ENCODE peak calls at places on chromosomes 11 and 22, in ten cellular contexts. Z is A549, P is Peyer's patch, A is HCT116, Y is thyroid gland, J is stomach, R is GM12891, L is tibial nerve, X is ovary, C is NB4. K is an unnamed sample.

GRCh38 chr22:40022536-40023225 is 27.9 kb downstream of the FAM83F start:
- DNase-seq in Z (no peak), P (peak), A (no peak), Y (peak), J (peak), R (no peak), L (no peak), X (no peak), C (no peak), K (no peak)

GRCh38 chr11:47394050-47394321 is 14.4 kb upstream of the SLC39A13 start:
- DNase-seq in Z (no peak), P (peak), A (no peak), Y (no peak), J (no peak), R (no peak), L (no peak), X (no peak), C (no peak), K (no peak)

GRCh38 chr22:26016916-26017315 is 152.3 kb upstream of the SEZ6L start:
- DNase-seq in Z (no peak), P (no peak), A (no peak), Y (no peak), J (no peak), R (no peak), L (no peak), X (no peak), C (no peak), K (no peak)

GRCh38 chr11:63530021-63530420 is 6.6 kb upstream of the PLAAT4 start:
- DNase-seq in Z (no peak), P (no peak), A (no peak), Y (no peak), J (no peak), R (no peak), L (no peak), X (no peak), C (no peak), K (no peak)

GRCh38 chr11:44539971-44540370 is 25.5 kb upstream of the CD82 start:
- DNase-seq in Z (no peak), P (no peak), A (no peak), Y (no peak), J (no peak), R (no peak), L (no peak), X (no peak), C (no peak), K (no peak)

GRCh38 chr11:123561046-123561781 is 93.2 kb downstream of the SCN3B start:
- DNase-seq in Z (no peak), P (no peak), A (no peak), Y (peak), J (peak), R (no peak), L (no peak), X (peak), C (peak), K (no peak)

GRCh38 chr22:49040754-49041467 is 786.8 kb downstream of the BRD1 start:
- DNase-seq in Z (no peak), P (no peak), A (no peak), Y (no peak), J (no peak), R (no peak), L (no peak), X (no peak), C (no peak), K (no peak)

GRCh38 chr11:19241260-19242183 is 777 bp upstream of the E2F8 start:
- DNase-seq in Z (peak), P (peak), A (no peak), Y (peak), J (no peak), R (peak), L (no peak), X (peak), C (peak), K (peak)

GRCh38 chr11:69654660-69655478 is 13.9 kb downstream of the CCND1 start:
- DNase-seq in Z (peak), P (peak), A (no peak), Y (no peak), J (no peak), R (no peak), L (peak), X (no peak), C (no peak), K (no peak)

GRCh38 chr22:25057013-25057881 is 104.7 kb downstream of the KIAA1671 start:
- DNase-seq in Z (peak), P (peak), A (peak), Y (peak), J (peak), R (peak), L (peak), X (peak), C (peak), K (peak)

GRCh38 chr11:61122761-61123160 is 20.5 kb downstream of the CD5 start:
- DNase-seq in Z (no peak), P (no peak), A (no peak), Y (no peak), J (no peak), R (no peak), L (no peak), X (peak), C (no peak), K (no peak)

GRCh38 chr11:35714882-35715612 is 52.5 kb downstream of the TRIM44 start:
- DNase-seq in Z (no peak), P (no peak), A (no peak), Y (no peak), J (no peak), R (no peak), L (no peak), X (no peak), C (no peak), K (no peak)

GRCh38 chr11:6319001-6319878 is 1.1 kb downstream of the CAVIN3 start:
- DNase-seq in Z (no peak), P (peak), A (no peak), Y (peak), J (peak), R (no peak), L (no peak), X (peak), C (no peak), K (no peak)

GRCh38 chr22:20392983-20393704 is 807 bp upstream of the ZNF74 start:
- DNase-seq in Z (no peak), P (no peak), A (no peak), Y (no peak), J (no peak), R (no peak), L (no peak), X (peak), C (peak), K (no peak)

GRCh38 chr22:31647921-31648320 is 14.1 kb downstream of the PISD start:
- DNase-seq in Z (no peak), P (no peak), A (no peak), Y (no peak), J (no peak), R (no peak), L (no peak), X (no peak), C (no peak), K (no peak)

GRCh38 chr11:114398303-114398920 is 1.9 kb downstream of the C11orf71 start:
- DNase-seq in Z (no peak), P (no peak), A (no peak), Y (no peak), J (no peak), R (no peak), L (no peak), X (no peak), C (no peak), K (no peak)

GRCh38 chr22:22919041-22919440 is 31.4 kb downstream of the IGLL5 start:
- DNase-seq in Z (no peak), P (no peak), A (no peak), Y (no peak), J (no peak), R (no peak), L (no peak), X (no peak), C (no peak), K (no peak)

GRCh38 chr22:48424201-48424627 is 1403.5 kb downstream of the BRD1 start:
- DNase-seq in Z (no peak), P (no peak), A (no peak), Y (no peak), J (no peak), R (no peak), L (no peak), X (no peak), C (no peak), K (no peak)

GRCh38 chr11:62345862-62346261 is 8.6 kb downstream of the ASRGL1 start:
- DNase-seq in Z (no peak), P (peak), A (no peak), Y (no peak), J (no peak), R (no peak), L (no peak), X (no peak), C (no peak), K (no peak)

GRCh38 chr22:23287136-23288095 is 107.1 kb downstream of the BCR start:
- DNase-seq in Z (no peak), P (no peak), A (no peak), Y (no peak), J (no peak), R (no peak), L (no peak), X (no peak), C (no peak), K (no peak)

GRCh38 chr11:96314326-96315050 is 28.5 kb downstream of the MAML2 start:
- DNase-seq in Z (no peak), P (no peak), A (peak), Y (no peak), J (no peak), R (no peak), L (no peak), X (no peak), C (peak), K (no peak)

GRCh38 chr11:33893711-33894401 is 2.0 kb upstream of the LMO2 start:
- DNase-seq in Z (no peak), P (no peak), A (no peak), Y (no peak), J (no peak), R (no peak), L (no peak), X (no peak), C (peak), K (no peak)

GRCh38 chr11:99918761-99919160 is 768.3 kb upstream of the ARHGAP42 start:
- DNase-seq in Z (no peak), P (no peak), A (no peak), Y (no peak), J (no peak), R (no peak), L (no peak), X (no peak), C (no peak), K (no peak)

GRCh38 chr11:124868322-124869274 is 3.4 kb downstream of the ROBO3 start:
- DNase-seq in Z (no peak), P (peak), A (no peak), Y (no peak), J (no peak), R (no peak), L (no peak), X (no peak), C (no peak), K (no peak)

GRCh38 chr11:30245621-30246020 is 14.8 kb downstream of the FSHB start:
- DNase-seq in Z (no peak), P (no peak), A (no peak), Y (no peak), J (no peak), R (no peak), L (no peak), X (no peak), C (no peak), K (no peak)

GRCh38 chr11:66479741-66480115 is 506 bp upstream of the DPP3 start:
- DNase-seq in Z (peak), P (peak), A (no peak), Y (no peak), J (no peak), R (no peak), L (no peak), X (no peak), C (no peak), K (no peak)

GRCh38 chr22:42649261-42650056 is at the start of gene CYB5R3:
- DNase-seq in Z (peak), P (peak), A (peak), Y (peak), J (peak), R (peak), L (peak), X (peak), C (peak), K (peak)

GRCh38 chr22:49997932-49998717 is 14.4 kb downstream of the IL17REL start:
- DNase-seq in Z (no peak), P (no peak), A (no peak), Y (peak), J (no peak), R (no peak), L (no peak), X (no peak), C (no peak), K (no peak)

GRCh38 chr11:40188848-40189247 is 1270.6 kb downstream of the LRRC4C start:
- DNase-seq in Z (no peak), P (no peak), A (no peak), Y (peak), J (peak), R (no peak), L (no peak), X (no peak), C (no peak), K (no peak)

GRCh38 chr11:68447015-68447801 is 13.3 kb upstream of the PPP6R3 start:
- DNase-seq in Z (peak), P (peak), A (peak), Y (peak), J (peak), R (peak), L (peak), X (peak), C (peak), K (peak)

GRCh38 chr11:63854696-63855095 is 15.8 kb downstream of the MARK2 start:
- DNase-seq in Z (no peak), P (no peak), A (no peak), Y (no peak), J (no peak), R (no peak), L (no peak), X (no peak), C (no peak), K (no peak)

GRCh38 chr11:118914178-118914918 is 11.4 kb downstream of the BCL9L start:
- DNase-seq in Z (no peak), P (peak), A (no peak), Y (peak), J (no peak), R (no peak), L (no peak), X (peak), C (peak), K (no peak)

GRCh38 chr22:27757928-27758525 is 43.5 kb downstream of the MN1 start:
- DNase-seq in Z (no peak), P (no peak), A (no peak), Y (no peak), J (no peak), R (no peak), L (no peak), X (no peak), C (no peak), K (no peak)
- TF ChIP-seq POLR2A in Z (no peak), P (no peak), A (no peak), Y (no peak), J (no peak), R (no peak), L (no peak), X (no peak), C (no peak), K (no peak)

GRCh38 chr22:46604306-46604690 is 15.9 kb upstream of the GRAMD4 start:
- DNase-seq in Z (no peak), P (no peak), A (no peak), Y (no peak), J (no peak), R (peak), L (no peak), X (no peak), C (peak), K (peak)
- TF ChIP-seq POLR2A in Z (no peak), P (no peak), A (no peak), Y (no peak), J (no peak), R (no peak), L (peak), X (no peak), C (no peak), K (peak)

DNA sequence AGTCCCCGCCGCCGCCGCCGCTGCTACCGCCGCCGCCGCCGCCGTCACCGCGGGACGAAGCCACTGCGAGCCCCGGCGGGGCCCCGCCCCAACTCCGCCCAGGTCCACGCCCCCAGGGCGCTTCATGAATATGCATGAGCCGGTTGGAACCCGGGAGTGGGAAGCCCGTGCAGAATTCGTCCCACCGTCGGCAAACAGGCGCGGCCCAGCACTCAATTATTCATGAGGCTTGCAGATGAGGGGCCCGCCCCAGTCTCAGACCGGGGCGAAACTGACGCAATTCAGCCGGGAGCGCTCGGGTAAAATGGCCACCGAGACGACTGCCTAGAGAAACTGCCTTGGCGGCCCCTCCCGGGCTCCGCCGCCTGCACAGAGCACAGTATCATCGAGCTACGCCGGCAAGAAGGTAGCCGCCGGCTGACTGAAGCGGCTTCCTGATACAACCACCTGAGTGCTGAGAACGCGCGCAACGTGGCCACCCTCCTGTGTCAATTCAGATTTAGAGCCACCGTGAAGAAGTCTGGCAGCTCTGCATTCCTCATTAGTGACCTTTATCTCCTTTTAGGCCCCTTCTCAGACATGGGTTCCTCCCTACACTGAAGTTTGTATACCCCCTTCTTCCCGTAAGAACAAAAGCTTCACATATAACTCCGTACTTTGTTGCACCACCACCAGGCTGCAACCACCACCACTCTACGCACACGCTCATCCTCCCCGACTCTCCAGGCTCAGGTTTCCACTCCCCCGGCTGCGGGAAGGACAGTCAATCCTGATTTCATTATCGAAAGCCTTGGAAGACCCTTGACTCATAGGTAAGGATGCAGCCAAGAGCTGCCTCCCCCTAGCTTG is at the start of gene TNKS1BP1:
- DNase-seq in Z (peak), P (peak), A (peak), Y (peak), J (peak), R (peak), L (peak), X (peak), C (peak), K (peak)
- TF ChIP-seq POLR2A in Z (peak), P (peak), A (no peak), Y (peak), J (peak), R (peak), L (peak), X (peak), C (peak), K (peak)

GRCh38 chr11:2402106-2402505 is 1.6 kb downstream of the TSSC4 start:
- DNase-seq in Z (no peak), P (no peak), A (no peak), Y (no peak), J (no peak), R (no peak), L (no peak), X (peak), C (no peak), K (no peak)
- TF ChIP-seq POLR2A in Z (no peak), P (no peak), A (no peak), Y (no peak), J (no peak), R (no peak), L (no peak), X (no peak), C (no peak), K (no peak)

GRCh38 chr11:65021509-65021908 is 5.7 kb upstream of the SNX15 start:
- DNase-seq in Z (no peak), P (no peak), A (no peak), Y (no peak), J (no peak), R (no peak), L (no peak), X (no peak), C (no peak), K (no peak)

GRCh38 chr11:65032216-65032615 is 5.0 kb downstream of the SNX15 start:
- DNase-seq in Z (no peak), P (no peak), A (no peak), Y (no peak), J (no peak), R (no peak), L (no peak), X (no peak), C (no peak), K (no peak)

GRCh38 chr11:65026810-65027209 is 429 bp upstream of the SNX15 start:
- DNase-seq in Z (no peak), P (no peak), A (no peak), Y (no peak), J (no peak), R (no peak), L (no peak), X (no peak), C (no peak), K (no peak)

DNA sequence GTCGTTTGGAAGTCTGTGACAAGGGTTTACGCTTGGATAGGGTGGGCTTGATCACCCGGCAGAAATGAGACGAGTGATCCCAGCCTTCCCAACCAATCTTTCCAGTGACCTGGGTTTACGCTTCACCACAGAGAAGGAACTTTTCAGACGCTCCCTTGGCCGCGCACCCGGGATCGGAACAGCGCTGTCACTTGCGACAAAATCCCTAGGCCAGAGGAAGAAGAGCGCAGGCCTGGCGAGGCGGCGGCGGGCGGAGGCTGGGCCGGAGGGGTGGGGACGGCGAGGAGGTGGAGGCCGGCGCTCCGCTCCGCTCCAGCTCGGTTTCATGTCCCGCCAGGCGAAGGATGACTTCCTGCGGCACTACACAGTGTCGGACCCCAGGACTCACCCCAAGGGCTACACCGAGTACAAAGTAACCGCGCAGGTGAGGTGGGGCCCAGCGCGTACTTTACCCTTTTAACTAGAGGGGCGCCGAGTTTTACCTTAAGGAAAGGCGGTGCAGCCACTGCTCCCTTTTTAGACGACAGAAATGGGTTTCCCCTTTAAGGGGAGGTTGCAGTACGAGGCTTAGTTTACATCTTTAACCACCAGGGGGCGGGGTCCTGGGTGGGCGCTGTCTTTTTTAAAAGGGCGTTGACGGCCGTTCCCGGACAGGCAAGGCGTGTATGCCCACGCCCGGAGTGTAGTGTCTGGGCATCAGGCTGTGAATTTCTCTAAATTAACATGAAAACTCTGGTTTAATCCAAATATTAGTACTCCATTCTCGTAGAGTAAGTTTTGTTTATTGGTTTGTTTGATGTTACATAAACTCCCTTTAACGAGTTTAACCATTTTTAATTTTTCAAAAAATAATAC is at the start of gene SNX15:
- DNase-seq in Z (peak), P (peak), A (peak), Y (peak), J (peak), R (peak), L (peak), X (peak), C (peak), K (peak)
- TF ChIP-seq POLR2A in Z (peak), P (peak), A (peak), Y (no peak), J (peak), R (peak), L (peak), X (peak), C (peak), K (peak)

GRCh38 chr11:128835741-128836410 is 31.2 kb downstream of the KCNJ1 start:
- DNase-seq in Z (no peak), P (no peak), A (no peak), Y (no peak), J (no peak), R (no peak), L (no peak), X (peak), C (no peak), K (no peak)
- TF ChIP-seq POLR2A in Z (no peak), P (no peak), A (no peak), Y (no peak), J (no peak), R (no peak), L (no peak), X (no peak), C (no peak), K (no peak)

K was measured in erythroblast.